ENCODE peak calls at places on chromosomes 16 and 17, in six cellular contexts. S is H9, B is neuronal stem cell, X is IMR-90, U is trophoblast cell, L is H1. F is an unnamed sample.

GRCh38 chr16:77238593-77238992 is 39.4 kb downstream of the SYCE1L start:
- DNase-seq in S (no peak), B (no peak), X (no peak), U (peak; percentile 18), L (no peak), F (no peak)

GRCh38 chr17:28899212-28899815 is 1.8 kb upstream of the FLOT2 start:
- DNase-seq in S (no peak), B (no peak), X (no peak), U (no peak), L (no peak), F (no peak)

GRCh38 chr17:47279062-47279801 is 25.6 kb downstream of the ITGB3 start:
- DNase-seq in S (no peak), B (no peak), X (peak; percentile 97), U (peak; percentile 9), L (no peak), F (peak; percentile 99)

GRCh38 chr17:31579265-31579664 is 187.8 kb downstream of the RAB11FIP4 start:
- DNase-seq in S (no peak), B (no peak), X (peak; percentile 57), U (peak; percentile 94), L (no peak), F (peak; percentile 38)

GRCh38 chr17:1878419-1879121 is 48.8 kb downstream of the RPA1 start:
- DNase-seq in S (no peak), B (no peak), X (no peak), U (no peak), L (no peak), F (no peak)

GRCh38 chr16:65414284-65414984 is 292.6 kb upstream of the CDH11 start:
- DNase-seq in S (no peak), B (no peak), X (peak; percentile 87), U (no peak), L (no peak), F (peak; percentile 83)

GRCh38 chr17:44363613-44364159 is at the start of gene FAM171A2:
- DNase-seq in S (peak; percentile 86), B (peak; percentile 75), X (peak; percentile 41), U (peak; percentile 43), L (peak; percentile 90), F (peak; percentile 52)

GRCh38 chr17:1031711-1032110 is 34.8 kb downstream of the TIMM22 start:
- DNase-seq in S (peak; percentile 78), B (peak; percentile 45), X (no peak), U (no peak), L (peak; percentile 73), F (peak; percentile 58)

GRCh38 chr17:64056269-64057005 is 36.0 kb upstream of the ICAM2 start:
- DNase-seq in S (peak; percentile 89), B (no peak), X (no peak), U (peak; percentile 93), L (peak; percentile 54), F (no peak)

GRCh38 chr16:75483222-75483621 is 12.0 kb downstream of the CHST6 start:
- DNase-seq in S (no peak), B (no peak), X (peak; percentile 43), U (peak; percentile 74), L (no peak), F (no peak)

GRCh38 chr17:1898872-1899271 is 69.1 kb downstream of the RPA1 start:
- DNase-seq in S (no peak), B (no peak), X (no peak), U (no peak), L (no peak), F (no peak)

GRCh38 chr17:10612957-10613744 is 44.0 kb downstream of the MYH3 start:
- DNase-seq in S (no peak), B (no peak), X (peak; percentile 45), U (no peak), L (no peak), F (peak; percentile 27)

GRCh38 chr16:84643180-84643583 is 5.1 kb upstream of the KLHL36 start:
- DNase-seq in S (no peak), B (no peak), X (peak; percentile 93), U (peak; percentile 77), L (no peak), F (peak; percentile 84)

GRCh38 chr16:3118204-3118790 is 5.9 kb downstream of the ZNF205 start:
- DNase-seq in S (no peak), B (no peak), X (no peak), U (no peak), L (no peak), F (no peak)

GRCh38 chr16:63983401-63983800 is 1138.5 kb downstream of the CDH11 start:
- DNase-seq in S (no peak), B (no peak), X (no peak), U (no peak), L (no peak), F (no peak)

GRCh38 chr17:20232611-20233010 is 223.5 kb downstream of the SPECC1 start:
- DNase-seq in S (no peak), B (no peak), X (no peak), U (no peak), L (no peak), F (no peak)

DNA sequence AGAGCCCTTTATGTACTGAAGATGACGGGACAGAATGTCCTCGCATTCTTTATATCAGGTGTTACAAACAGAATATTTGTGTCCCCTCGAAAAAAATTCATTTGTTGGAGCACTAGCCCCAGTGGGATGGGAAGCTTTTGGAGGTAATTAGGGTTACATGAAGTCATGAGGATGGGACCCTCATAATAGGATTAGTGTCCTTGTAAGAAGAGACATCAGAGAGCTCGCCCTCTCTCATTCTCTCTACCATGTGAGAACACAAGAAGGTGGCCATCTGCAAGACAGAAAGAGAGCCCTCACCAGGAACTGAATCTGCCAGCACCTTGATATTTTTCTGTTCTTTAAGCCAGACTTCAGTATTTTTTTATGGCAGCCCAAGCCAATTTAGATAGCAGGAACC is 72.4 kb downstream of the SLC39A11 start:
- DNase-seq in S (no peak), B (no peak), X (no peak), U (no peak), L (no peak), F (no peak)
- H3K14ac ChIP-seq in S (no peak overlapping the region), B (no peak overlapping the region), X (no peak overlapping the region), U (no peak overlapping the region), L (no peak overlapping the region), F (no peak overlapping the region)

GRCh38 chr17:76104140-76104895 is 731 bp upstream of the EXOC7 start:
- DNase-seq in S (no peak), B (no peak), X (no peak), U (no peak), L (no peak), F (no peak)

GRCh38 chr17:76103274-76104139 is at the start of gene EXOC7:
- DNase-seq in S (peak; percentile 96), B (peak; percentile 93), X (peak; percentile 88), U (peak; percentile 95), L (peak; percentile 98), F (peak; percentile 91)

GRCh38 chr17:76107507-76107906 is 3.9 kb upstream of the EXOC7 start:
- DNase-seq in S (no peak), B (no peak), X (no peak), U (no peak), L (no peak), F (no peak)

GRCh38 chr17:76104896-76105231 is 1.3 kb upstream of the EXOC7 start:
- DNase-seq in S (peak; percentile 28), B (no peak), X (no peak), U (no peak), L (no peak), F (no peak)

DNA sequence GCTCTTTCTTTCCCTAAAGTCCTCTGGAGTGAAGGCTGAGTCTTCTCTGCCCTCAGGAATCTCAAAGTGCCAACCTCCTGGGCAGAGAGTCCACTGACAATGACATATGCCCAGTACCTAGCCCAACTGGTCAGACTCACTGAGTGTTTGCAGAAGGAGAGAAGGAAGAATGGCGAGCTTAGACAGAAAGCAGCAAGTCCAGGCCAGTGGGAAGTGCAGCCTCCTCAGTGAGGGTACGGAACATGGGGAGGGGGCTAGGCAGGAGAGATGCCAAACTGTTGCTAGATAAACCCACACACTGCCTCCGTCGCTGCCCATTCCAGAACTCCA is 678 bp downstream of the EXOC7 start:
- DNase-seq in S (no peak), B (no peak), X (no peak), U (no peak), L (no peak), F (no peak)
- H3K14ac ChIP-seq in S (no peak overlapping the region), B (peak overlapping the region; percentile 26), X (peak overlapping the region; percentile 85), U (peak overlapping the region; percentile 52), L (no peak overlapping the region), F (peak overlapping the region; percentile 22)

DNA sequence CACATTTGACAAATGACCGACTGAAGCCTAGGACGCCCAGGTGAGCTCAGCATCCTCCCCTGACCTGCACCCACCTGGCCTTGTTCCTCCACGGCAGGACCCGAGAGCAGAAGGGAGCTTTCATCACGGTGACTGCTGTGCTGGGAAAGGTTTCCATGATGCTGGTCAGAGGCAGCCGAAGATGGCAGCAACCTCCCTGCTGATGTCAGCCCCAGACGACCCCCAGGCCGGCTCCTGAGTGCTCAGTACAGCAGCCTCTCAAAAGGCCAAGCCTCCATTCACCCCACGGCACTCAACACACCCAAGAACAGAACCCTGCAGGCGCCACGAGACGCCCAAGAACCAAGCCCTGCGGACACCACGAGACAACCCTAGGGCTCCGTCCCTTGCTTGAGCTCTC is 119.8 kb downstream of the ANKRD11 start:
- DNase-seq in S (no peak), B (no peak), X (no peak), U (no peak), L (no peak), F (no peak)
- H3K14ac ChIP-seq in S (no peak overlapping the region), B (peak overlapping the region; percentile 65), X (no peak overlapping the region), U (no peak overlapping the region), L (no peak overlapping the region), F (no peak overlapping the region)

DNA sequence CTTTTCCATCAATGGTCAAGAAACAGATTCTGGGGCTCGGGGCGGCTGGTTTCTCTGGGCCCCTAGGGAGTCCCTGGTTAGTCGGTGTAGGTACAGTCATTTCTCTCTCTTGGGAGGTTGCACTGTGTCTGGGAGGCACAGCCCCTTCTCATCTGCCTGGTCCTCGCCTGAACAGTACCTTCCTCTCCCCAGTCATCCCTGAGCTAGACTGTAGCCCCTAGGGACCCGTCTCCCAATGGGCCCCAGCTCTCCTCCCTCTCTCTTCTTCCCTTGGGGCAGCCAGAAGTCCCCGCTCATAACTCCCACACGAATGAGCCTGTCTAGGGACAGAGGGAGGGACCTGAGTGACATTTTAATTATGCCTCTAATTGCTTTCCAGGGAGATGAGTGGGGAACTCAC is 20.2 kb upstream of the CPSF4L start:
- DNase-seq in S (no peak), B (no peak), X (no peak), U (no peak), L (no peak), F (no peak)
- H3K14ac ChIP-seq in S (no peak overlapping the region), B (peak overlapping the region; percentile 56), X (no peak overlapping the region), U (no peak overlapping the region), L (no peak overlapping the region), F (no peak overlapping the region)

F was measured in mesenchymal stem cell.